ENCODE peak calls at places on chromosomes 7 and 10, in seven cellular contexts. L, S, B, T, U, H and Y are unnamed samples.

GRCh38 chr7:114081606-114082425 is 163.0 kb upstream of the PPP1R3A start:
- DNase-seq in T (no peak), U (peak; percentile 80), B (no peak), H (no peak), S (peak; percentile 79), L (no peak), Y (no peak)

GRCh38 chr10:132904169-132904813 is 38.1 kb downstream of the CFAP46 start:
- DNase-seq in U (peak; percentile 74), H (no peak), S (peak; percentile 58), T (no peak), L (peak; percentile 2), B (no peak), Y (peak; percentile 50)

GRCh38 chr10:70648427-70648826 is 23.9 kb upstream of the ADAMTS14 start:
- DNase-seq in S (no peak), L (no peak), U (no peak), B (no peak), T (no peak), H (no peak), Y (no peak)

GRCh38 chr10:609868-610545 is 79.5 kb downstream of the DIP2C start:
- DNase-seq in U (no peak), B (no peak), H (no peak), T (no peak), L (no peak), S (no peak), Y (no peak)

GRCh38 chr7:116576350-116577319 is 51.8 kb downstream of the CAV1 start:
- DNase-seq in T (no peak), U (no peak), L (no peak), B (no peak), H (no peak), S (peak; percentile 68), Y (no peak)

GRCh38 chr10:35399414-35400009 is 63.2 kb downstream of the CCNY start:
- DNase-seq in S (no peak), L (no peak), U (no peak), H (no peak), T (no peak), B (no peak), Y (no peak)

GRCh38 chr10:121169406-121169805 is 318.2 kb downstream of the WDR11 start:
- DNase-seq in L (no peak), U (no peak), S (no peak), T (no peak), H (no peak), B (no peak), Y (no peak)

GRCh38 chr10:119401671-119402395 is 140.7 kb downstream of the RGS10 start:
- DNase-seq in U (no peak), S (peak; percentile 94), L (no peak), H (no peak), B (no peak), T (no peak), Y (no peak)

GRCh38 chr10:128219295-128219694 is 93.1 kb upstream of the MKI67 start:
- DNase-seq in L (no peak), B (no peak), T (no peak), S (no peak), H (no peak), U (no peak), Y (no peak)

GRCh38 chr7:129095258-129095657 is 40.3 kb upstream of the TNPO3 start:
- DNase-seq in B (no peak), T (peak; percentile 7), U (no peak), L (no peak), H (no peak), S (no peak), Y (no peak)

GRCh38 chr7:129845178-129845971 is 107.4 kb downstream of the UBE2H start:
- DNase-seq in H (no peak), U (peak; percentile 32), S (peak; percentile 57), B (no peak), T (no peak), L (peak; percentile 35), Y (no peak)

GRCh38 chr7:90210475-90210874 is 1.1 kb upstream of the STEAP2 start:
- DNase-seq in H (no peak), L (no peak), B (no peak), S (no peak), U (no peak), T (no peak), Y (no peak)

GRCh38 chr7:16921644-16922257 is 40.0 kb upstream of the AGR3 start:
- DNase-seq in S (peak; percentile 14), L (no peak), H (no peak), B (no peak), U (no peak), T (no peak), Y (no peak)

GRCh38 chr7:76247938-76248337 is 46.2 kb downstream of the SRRM3 start:
- DNase-seq in S (no peak), B (no peak), T (no peak), L (no peak), U (no peak), H (no peak), Y (no peak)

GRCh38 chr7:30363778-30364563 is 79.6 kb downstream of the ZNRF2 start:
- DNase-seq in T (no peak), U (no peak), L (no peak), B (no peak), H (no peak), S (no peak), Y (no peak)

GRCh38 chr7:16395121-16395520 is 26.2 kb downstream of the CRPPA start:
- DNase-seq in T (no peak), B (no peak), U (no peak), L (no peak), S (no peak), H (no peak), Y (no peak)